ENCODE peak calls at places on chromosomes 12 and 14, in five cellular contexts. One of them, this sample, is unnamed.

GRCh38 chr12:29691146-29691854 is 92.4 kb downstream of the TMTC1 start:
- DNase-seq in adrenal gland: no peak
- DNase-seq in Peyer's patch: no peak
- DNase-seq in GM10248: no peak
- DNase-seq in left ventricle myocardium inferior: no peak
- DNase-seq in this sample: no peak

GRCh38 chr12:97306121-97306520 is 156.5 kb upstream of the RMST start:
- DNase-seq in GM10248: peak; percentile 21
- DNase-seq in left ventricle myocardium inferior: no peak
- DNase-seq in Peyer's patch: no peak
- DNase-seq in adrenal gland: peak; percentile 14
- DNase-seq in this sample: no peak

GRCh38 chr14:90276627-90277367 is 20.4 kb downstream of the PSMC1 start:
- DNase-seq in GM10248: no peak
- DNase-seq in Peyer's patch: no peak
- DNase-seq in adrenal gland: no peak
- DNase-seq in left ventricle myocardium inferior: no peak
- DNase-seq in this sample: peak; percentile 15

GRCh38 chr14:83071888-83072501 is 1538.3 kb upstream of the SEL1L start:
- DNase-seq in Peyer's patch: no peak
- DNase-seq in left ventricle myocardium inferior: no peak
- DNase-seq in GM10248: peak; percentile 8
- DNase-seq in adrenal gland: no peak
- DNase-seq in this sample: no peak

GRCh38 chr12:43285248-43285647 is 266.8 kb downstream of the ADAMTS20 start:
- DNase-seq in left ventricle myocardium inferior: no peak
- DNase-seq in adrenal gland: no peak
- DNase-seq in GM10248: no peak
- DNase-seq in Peyer's patch: no peak
- DNase-seq in this sample: no peak

GRCh38 chr12:4331842-4332241 is 10.8 kb downstream of the TIGAR start:
- DNase-seq in Peyer's patch: no peak
- DNase-seq in adrenal gland: no peak
- DNase-seq in left ventricle myocardium inferior: no peak
- DNase-seq in GM10248: no peak
- DNase-seq in this sample: no peak

GRCh38 chr14:68938515-68939423 is 40.3 kb downstream of the ACTN1 start:
- DNase-seq in adrenal gland: no peak
- DNase-seq in left ventricle myocardium inferior: peak; percentile 13
- DNase-seq in Peyer's patch: peak; percentile 72
- DNase-seq in GM10248: no peak
- DNase-seq in this sample: no peak

GRCh38 chr12:26696613-26697092 is 136.3 kb downstream of the ITPR2 start:
- DNase-seq in left ventricle myocardium inferior: no peak
- DNase-seq in GM10248: no peak
- DNase-seq in adrenal gland: no peak
- DNase-seq in Peyer's patch: no peak
- DNase-seq in this sample: no peak

GRCh38 chr14:94345344-94346072 is 22.4 kb upstream of the SERPINA6 start:
- DNase-seq in left ventricle myocardium inferior: no peak
- DNase-seq in Peyer's patch: no peak
- DNase-seq in adrenal gland: no peak
- DNase-seq in GM10248: no peak
- DNase-seq in this sample: no peak

GRCh38 chr12:93247313-93248057 is 130.2 kb upstream of the NUDT4 start:
- DNase-seq in adrenal gland: peak; percentile 26
- DNase-seq in GM10248: no peak
- DNase-seq in Peyer's patch: no peak
- DNase-seq in left ventricle myocardium inferior: no peak
- DNase-seq in this sample: no peak

GRCh38 chr12:31989987-31990386 is 30.8 kb downstream of the RESF1 start:
- DNase-seq in left ventricle myocardium inferior: no peak
- DNase-seq in adrenal gland: no peak
- DNase-seq in GM10248: no peak
- DNase-seq in Peyer's patch: no peak
- DNase-seq in this sample: peak; percentile 38

GRCh38 chr12:51833446-51834227 is 14.9 kb downstream of the FIGNL2 start:
- DNase-seq in GM10248: no peak
- DNase-seq in left ventricle myocardium inferior: no peak
- DNase-seq in adrenal gland: no peak
- DNase-seq in Peyer's patch: no peak
- DNase-seq in this sample: no peak

GRCh38 chr14:29222671-29223268 is 456.2 kb downstream of the FOXG1 start:
- DNase-seq in adrenal gland: peak; percentile 16
- DNase-seq in left ventricle myocardium inferior: no peak
- DNase-seq in GM10248: no peak
- DNase-seq in Peyer's patch: no peak
- DNase-seq in this sample: no peak

GRCh38 chr14:56515739-56516138 is 63.9 kb upstream of the TMEM260 start:
- DNase-seq in Peyer's patch: no peak
- DNase-seq in adrenal gland: no peak
- DNase-seq in GM10248: no peak
- DNase-seq in left ventricle myocardium inferior: no peak
- DNase-seq in this sample: peak; percentile 7

GRCh38 chr14:55361190-55361589 is 50.4 kb downstream of the ATG14 start:
- DNase-seq in adrenal gland: no peak
- DNase-seq in Peyer's patch: no peak
- DNase-seq in GM10248: no peak
- DNase-seq in left ventricle myocardium inferior: no peak
- DNase-seq in this sample: no peak

GRCh38 chr12:92356405-92356804 is 210.8 kb upstream of the BTG1 start:
- DNase-seq in adrenal gland: no peak
- DNase-seq in Peyer's patch: no peak
- DNase-seq in left ventricle myocardium inferior: no peak
- DNase-seq in GM10248: no peak
- DNase-seq in this sample: peak; percentile 18

GRCh38 chr12:49515266-49515665 is 23.6 kb upstream of the KCNH3 start:
- DNase-seq in GM10248: no peak
- DNase-seq in left ventricle myocardium inferior: no peak
- DNase-seq in adrenal gland: peak; percentile 44
- DNase-seq in Peyer's patch: no peak
- DNase-seq in this sample: no peak

GRCh38 chr12:121196902-121197301 is 13.0 kb upstream of the P2RX4 start:
- DNase-seq in left ventricle myocardium inferior: no peak
- DNase-seq in GM10248: no peak
- DNase-seq in adrenal gland: no peak
- DNase-seq in Peyer's patch: no peak
- DNase-seq in this sample: no peak

GRCh38 chr14:55316528-55316927 is 45.3 kb downstream of the FBXO34 start:
- DNase-seq in left ventricle myocardium inferior: no peak
- DNase-seq in adrenal gland: no peak
- DNase-seq in GM10248: no peak
- DNase-seq in Peyer's patch: peak; percentile 63
- DNase-seq in this sample: no peak

GRCh38 chr12:58818546-58818945 is 101.8 kb downstream of the LRIG3 start:
- DNase-seq in GM10248: no peak
- DNase-seq in Peyer's patch: no peak
- DNase-seq in adrenal gland: no peak
- DNase-seq in left ventricle myocardium inferior: no peak
- DNase-seq in this sample: no peak

GRCh38 chr12:46675736-46676135 is 150.1 kb downstream of the SLC38A4 start:
- DNase-seq in left ventricle myocardium inferior: no peak
- DNase-seq in Peyer's patch: no peak
- DNase-seq in GM10248: peak; percentile 15
- DNase-seq in adrenal gland: peak; percentile 35
- DNase-seq in this sample: no peak

GRCh38 chr14:95741051-95741490 is 27.1 kb upstream of the TCL1A start:
- DNase-seq in adrenal gland: no peak
- DNase-seq in left ventricle myocardium inferior: no peak
- DNase-seq in GM10248: no peak
- DNase-seq in Peyer's patch: no peak
- DNase-seq in this sample: no peak

GRCh38 chr12:113815031-113815430 is 151.1 kb downstream of the RBM19 start:
- DNase-seq in adrenal gland: no peak
- DNase-seq in GM10248: no peak
- DNase-seq in Peyer's patch: no peak
- DNase-seq in left ventricle myocardium inferior: no peak
- DNase-seq in this sample: no peak

GRCh38 chr14:91244501-91244901 is at the start of gene GPR68:
- DNase-seq in Peyer's patch: no peak
- DNase-seq in adrenal gland: no peak
- DNase-seq in GM10248: no peak
- DNase-seq in left ventricle myocardium inferior: peak; percentile 58
- DNase-seq in this sample: peak; percentile 49

GRCh38 chr12:121843236-121843982 is 15.2 kb downstream of the HPD start:
- DNase-seq in GM10248: no peak
- DNase-seq in adrenal gland: no peak
- DNase-seq in left ventricle myocardium inferior: no peak
- DNase-seq in Peyer's patch: no peak
- DNase-seq in this sample: no peak

GRCh38 chr12:131909596-131910219 is 15.3 kb downstream of the ULK1 start:
- DNase-seq in adrenal gland: no peak
- DNase-seq in Peyer's patch: no peak
- DNase-seq in GM10248: no peak
- DNase-seq in left ventricle myocardium inferior: no peak
- DNase-seq in this sample: no peak

GRCh38 chr12:55829967-55830600 is 697 bp upstream of the DNAJC14 start:
- DNase-seq in Peyer's patch: no peak
- DNase-seq in GM10248: peak; percentile 51
- DNase-seq in left ventricle myocardium inferior: peak; percentile 57
- DNase-seq in adrenal gland: peak; percentile 43
- DNase-seq in this sample: peak; percentile 61

GRCh38 chr12:55742719-55743130 is at the start of gene GDF11:
- DNase-seq in left ventricle myocardium inferior: peak; percentile 84
- DNase-seq in GM10248: peak; percentile 83
- DNase-seq in Peyer's patch: no peak
- DNase-seq in adrenal gland: peak; percentile 84
- DNase-seq in this sample: peak; percentile 83

GRCh38 chr14:67392728-67393314 is 19.1 kb downstream of the PLEK2 start:
- DNase-seq in left ventricle myocardium inferior: no peak
- DNase-seq in GM10248: no peak
- DNase-seq in adrenal gland: peak; percentile 88
- DNase-seq in Peyer's patch: no peak
- DNase-seq in this sample: no peak

GRCh38 chr14:101669629-101670028 is 91.9 kb upstream of the PPP2R5C start:
- DNase-seq in Peyer's patch: no peak
- DNase-seq in adrenal gland: no peak
- DNase-seq in left ventricle myocardium inferior: no peak
- DNase-seq in GM10248: no peak
- DNase-seq in this sample: no peak

GRCh38 chr14:101666264-101666663 is 95.2 kb upstream of the PPP2R5C start:
- DNase-seq in GM10248: no peak
- DNase-seq in left ventricle myocardium inferior: no peak
- DNase-seq in adrenal gland: no peak
- DNase-seq in Peyer's patch: no peak
- DNase-seq in this sample: no peak

GRCh38 chr14:101665478-101666078 is 95.9 kb upstream of the PPP2R5C start:
- DNase-seq in adrenal gland: no peak
- DNase-seq in left ventricle myocardium inferior: no peak
- DNase-seq in Peyer's patch: no peak
- DNase-seq in GM10248: peak; percentile 40
- DNase-seq in this sample: peak; percentile 61
- TF ChIP-seq CTCF in adrenal gland: no peak
- TF ChIP-seq CTCF in left ventricle myocardium inferior: peak; percentile 41
- TF ChIP-seq CTCF in Peyer's patch: peak; percentile 54
- TF ChIP-seq CTCF in GM10248: peak; percentile 21
- TF ChIP-seq CTCF in this sample: peak; percentile 52

GRCh38 chr14:106556665-106557289 is 1030.4 kb downstream of the TMEM121 start:
- DNase-seq in GM10248: peak; percentile 45
- DNase-seq in Peyer's patch: peak; percentile 67
- DNase-seq in left ventricle myocardium inferior: no peak
- DNase-seq in adrenal gland: peak; percentile 32
- DNase-seq in this sample: peak; percentile 88
- TF ChIP-seq CTCF in GM10248: peak; percentile 98
- TF ChIP-seq CTCF in Peyer's patch: peak; percentile 25
- TF ChIP-seq CTCF in left ventricle myocardium inferior: peak; percentile 50
- TF ChIP-seq CTCF in adrenal gland: peak; percentile 23
- TF ChIP-seq CTCF in this sample: peak; percentile 94

GRCh38 chr12:117561990-117562389 is 200.6 kb upstream of the NOS1 start:
- DNase-seq in GM10248: no peak
- DNase-seq in left ventricle myocardium inferior: no peak
- DNase-seq in Peyer's patch: no peak
- DNase-seq in adrenal gland: no peak
- DNase-seq in this sample: no peak
- TF ChIP-seq CTCF in GM10248: no peak
- TF ChIP-seq CTCF in left ventricle myocardium inferior: no peak
- TF ChIP-seq CTCF in Peyer's patch: no peak
- TF ChIP-seq CTCF in adrenal gland: no peak
- TF ChIP-seq CTCF in this sample: no peak

GRCh38 chr12:53233671-53234091 is 1.7 kb upstream of the RARG start:
- DNase-seq in Peyer's patch: no peak
- DNase-seq in adrenal gland: no peak
- DNase-seq in left ventricle myocardium inferior: no peak
- DNase-seq in GM10248: no peak
- DNase-seq in this sample: no peak
- TF ChIP-seq CTCF in Peyer's patch: no peak
- TF ChIP-seq CTCF in adrenal gland: no peak
- TF ChIP-seq CTCF in left ventricle myocardium inferior: no peak
- TF ChIP-seq CTCF in GM10248: no peak
- TF ChIP-seq CTCF in this sample: no peak